ENCODE peak calls at places on chromosomes 11 and 22, in four cellular contexts. W is A549, H is GM12878, I is HepG2. U is an unnamed sample.

GRCh38 chr11:818396-819128 is at the start of gene PNPLA2:
- DNase-seq in W (no peak), H (no peak), I (peak), U (no peak)

GRCh38 chr11:76512851-76513653 is 68.2 kb downstream of the EMSY start:
- DNase-seq in W (no peak), H (no peak), I (no peak), U (no peak)

GRCh38 chr22:21791635-21792625 is 56.3 kb upstream of the YPEL1 start:
- DNase-seq in W (no peak), H (peak), I (no peak), U (peak)

GRCh38 chr11:118435233-118435892 is 929 bp upstream of the KMT2A start:
- DNase-seq in W (peak), H (no peak), I (peak), U (peak)

GRCh38 chr11:36018967-36019596 is 75.2 kb downstream of the LDLRAD3 start:
- DNase-seq in W (no peak), H (no peak), I (no peak), U (no peak)

GRCh38 chr22:21659864-21660525 is 5.8 kb upstream of the PPIL2 start:
- DNase-seq in W (no peak), H (no peak), I (no peak), U (peak)

GRCh38 chr11:9757809-9758675 is 94.2 kb downstream of the SWAP70 start:
- DNase-seq in W (peak), H (no peak), I (peak), U (peak)

GRCh38 chr11:73252577-73253191 is 19.5 kb upstream of the P2RY6 start:
- DNase-seq in W (no peak), H (no peak), I (no peak), U (no peak)

GRCh38 chr11:69918938-69919650 is 99.9 kb upstream of the FGF3 start:
- DNase-seq in W (peak), H (no peak), I (peak), U (peak)

GRCh38 chr11:2085251-2086066 is 53.7 kb downstream of the IGF2 start:
- DNase-seq in W (no peak), H (no peak), I (no peak), U (peak)

GRCh38 chr11:48034926-48035876 is 54.8 kb downstream of the PTPRJ start:
- DNase-seq in W (no peak), H (no peak), I (no peak), U (no peak)

GRCh38 chr11:73389134-73389525 is 12.9 kb downstream of the RELT start:
- DNase-seq in W (no peak), H (no peak), I (no peak), U (no peak)

GRCh38 chr11:116033931-116034553 is 529.8 kb upstream of the CADM1 start:
- DNase-seq in W (no peak), H (no peak), I (no peak), U (no peak)

GRCh38 chr11:8777907-8778767 is 95.5 kb downstream of the RPL27A start:
- DNase-seq in W (no peak), H (no peak), I (no peak), U (no peak)

GRCh38 chr11:37504925-37505324 is 906.9 kb upstream of the RAG2 start:
- DNase-seq in W (no peak), H (no peak), I (no peak), U (no peak)

GRCh38 chr11:70498171-70498571 is 99.8 kb downstream of the CTTN start:
- DNase-seq in W (no peak), H (no peak), I (no peak), U (no peak)

GRCh38 chr11:19817870-19818269 is 105.2 kb downstream of the NAV2 start:
- DNase-seq in W (no peak), H (no peak), I (no peak), U (no peak)

GRCh38 chr11:13368041-13368446 is 90.5 kb downstream of the BMAL1 start:
- DNase-seq in W (no peak), H (no peak), I (peak), U (no peak)

GRCh38 chr22:49623176-49623575 is 204.5 kb downstream of the BRD1 start:
- DNase-seq in W (no peak), H (no peak), I (no peak), U (no peak)

GRCh38 chr11:68460741-68461283 is at the start of gene PPP6R3:
- DNase-seq in W (peak), H (no peak), I (no peak), U (no peak)

GRCh38 chr11:608751-609354 is 6.9 kb downstream of the IRF7 start:
- DNase-seq in W (no peak), H (no peak), I (no peak), U (no peak)

GRCh38 chr22:35394011-35394312 is 6.0 kb upstream of the MCM5 start:
- DNase-seq in W (no peak), H (no peak), I (no peak), U (no peak)

GRCh38 chr11:1148752-1149180 is 9.0 kb upstream of the MUC5AC start:
- DNase-seq in W (no peak), H (no peak), I (no peak), U (no peak)

GRCh38 chr11:45265963-45266692 is 20.0 kb downstream of the SYT13 start:
- DNase-seq in W (no peak), H (no peak), I (no peak), U (no peak)

GRCh38 chr11:65107078-65107477 is 4.6 kb upstream of the TM7SF2 start:
- DNase-seq in W (no peak), H (no peak), I (no peak), U (no peak)

GRCh38 chr11:56577621-56578020 is at the start of gene OR5M10:
- DNase-seq in W (no peak), H (no peak), I (no peak), U (no peak)

GRCh38 chr11:28837599-28837998 is 729.4 kb downstream of the METTL15 start:
- DNase-seq in W (no peak), H (no peak), I (no peak), U (no peak)

GRCh38 chr11:77589521-77590193 is at the start of gene AQP11:
- DNase-seq in W (peak), H (peak), I (peak), U (peak)

GRCh38 chr11:123478352-123478986 is 48.4 kb downstream of the GRAMD1B start:
- DNase-seq in W (peak), H (peak), I (peak), U (peak)

GRCh38 chr11:8604078-8604723 is 10.2 kb upstream of the STK33 start:
- DNase-seq in W (peak), H (no peak), I (peak), U (peak)

GRCh38 chr11:77197626-77198320 is 69.7 kb downstream of the MYO7A start:
- DNase-seq in W (no peak), H (no peak), I (no peak), U (no peak)

GRCh38 chr11:114307524-114308203 is 11.5 kb downstream of the NNMT start:
- DNase-seq in W (no peak), H (no peak), I (peak), U (peak)

GRCh38 chr11:63007920-63008319 is 7.7 kb downstream of the SLC22A8 start:
- DNase-seq in W (no peak), H (no peak), I (no peak), U (no peak)

GRCh38 chr11:92475824-92476223 is 251.2 kb downstream of the FAT3 start:
- DNase-seq in W (no peak), H (no peak), I (no peak), U (no peak)

GRCh38 chr11:94493443-94494199 is at the start of the genes ANKRD49 and MRE11:
- DNase-seq in W (peak), H (peak), I (peak), U (peak)
- TF ChIP-seq EP300 in W (no peak), H (no peak), I (no peak), U (no peak)

GRCh38 chr11:61733120-61733978 is 19.1 kb upstream of the MYRF start:
- DNase-seq in W (peak), H (peak), I (peak), U (peak)
- TF ChIP-seq POLR2AphosphoS2 in W (no peak), H (no peak), I (no peak), U (no peak)

DNA sequence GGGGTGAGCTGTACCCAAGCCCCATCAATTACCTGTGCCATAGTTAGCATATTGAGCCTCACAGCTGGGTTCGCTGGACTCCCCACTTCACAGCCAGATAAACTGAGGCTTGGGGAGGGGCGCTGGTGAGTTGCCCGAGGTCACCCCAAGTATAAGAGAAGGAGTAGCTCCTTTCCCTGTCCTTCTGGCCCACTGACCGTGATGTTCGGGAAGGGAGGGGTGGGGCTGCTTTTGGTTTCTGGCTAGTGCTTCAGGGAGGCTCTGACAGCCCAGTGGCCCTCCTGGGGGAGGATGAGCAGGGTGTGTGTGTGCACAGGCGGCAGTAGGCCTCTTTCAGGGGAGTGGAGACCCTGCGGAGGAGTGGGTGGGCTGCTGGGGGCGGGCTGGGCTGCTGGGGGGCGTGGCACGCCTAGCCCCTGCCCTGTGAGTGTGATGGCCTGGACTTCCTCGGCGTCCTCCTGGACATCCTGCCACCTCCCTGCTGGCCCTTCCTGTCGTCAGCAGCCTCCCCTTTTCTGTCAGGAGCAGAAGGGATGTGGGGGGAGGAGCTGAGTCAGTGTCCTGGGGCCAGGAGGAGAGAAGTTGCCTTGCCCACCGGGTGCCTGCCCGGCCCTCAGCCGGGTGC is 50.4 kb downstream of the TRIOBP start:
- DNase-seq in W (no peak), H (no peak), I (no peak), U (peak)
- H3K27ac ChIP-seq in W (peak), H (no peak), I (peak), U (peak)

DNA sequence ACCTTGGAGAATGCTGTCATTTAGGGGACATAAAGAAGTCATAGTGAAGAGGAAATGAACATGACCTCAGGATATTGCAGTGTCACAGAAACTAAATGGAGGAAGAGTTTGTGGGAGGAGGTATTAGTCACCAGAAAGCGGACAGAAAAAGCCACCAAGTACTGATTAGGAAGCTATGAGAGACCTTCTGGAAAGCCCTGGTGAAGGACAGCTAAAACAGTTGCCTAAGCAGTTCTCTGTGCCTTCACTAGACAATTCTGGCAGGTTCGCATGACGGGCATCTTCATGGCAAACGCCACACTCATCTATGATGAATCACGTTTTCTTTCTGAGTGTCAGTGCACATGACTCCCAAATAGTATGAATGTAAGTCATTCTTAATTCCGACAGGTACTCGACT is 325.8 kb downstream of the C11orf87 start:
- DNase-seq in W (no peak), H (no peak), I (no peak), U (peak)
- TF ChIP-seq EP300 in W (no peak), H (no peak), I (no peak), U (no peak)

DNA sequence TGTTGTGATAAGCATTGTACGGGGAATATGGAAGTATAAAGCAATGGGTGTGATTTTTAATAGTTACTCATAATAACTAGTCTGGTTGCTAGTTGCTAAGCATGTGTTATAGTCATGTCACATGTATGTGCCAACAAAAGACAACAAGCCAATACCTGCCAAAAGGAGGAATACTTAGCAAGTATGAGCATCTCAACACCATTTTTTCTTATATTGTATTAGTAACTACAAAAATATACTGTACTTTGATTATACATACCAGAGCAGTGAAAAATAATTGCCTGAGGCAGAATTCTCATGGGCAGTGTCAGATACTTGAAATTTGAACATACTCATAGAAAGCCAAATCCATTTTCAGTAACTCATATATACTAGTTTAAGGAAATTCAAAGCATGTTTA is 62.4 kb upstream of the ALKBH3 start:
- DNase-seq in W (no peak), H (no peak), I (no peak), U (no peak)
- TF ChIP-seq POLR2AphosphoS2 in W (no peak), H (no peak), I (no peak), U (no peak)

U was measured in K562.